ENCODE peak calls at places on chromosome 5, in five cellular contexts. X, A, U, O and P are unnamed samples. For H3K4me1, the result is how much of the 10 kb centered on the place peaks cover.

GRCh38 chr5:1648806-1649205 is 125.0 kb upstream of the LPCAT1 start:
- DNase-seq in X (peak), A (no peak), U (no peak), O (no peak), P (no peak)

GRCh38 chr5:3011764-3012017 is 260.2 kb upstream of the IRX2 start:
- DNase-seq in X (no peak), A (no peak), U (no peak), O (no peak), P (no peak)

GRCh38 chr5:80260461-80260860 is 4.6 kb upstream of the SERINC5 start:
- DNase-seq in X (no peak), A (no peak), U (no peak), O (no peak), P (no peak)

GRCh38 chr5:135065306-135066265 is 31.6 kb upstream of the PITX1 start:
- DNase-seq in X (no peak), A (peak), U (no peak), O (no peak), P (no peak)

GRCh38 chr5:160434022-160434531 is 12.4 kb downstream of the PTTG1 start:
- DNase-seq in X (peak), A (peak), U (peak), O (peak), P (no peak)

GRCh38 chr5:143134900-143135299 is 268.6 kb downstream of the NR3C1 start:
- DNase-seq in X (peak), A (no peak), U (no peak), O (peak), P (no peak)

GRCh38 chr5:168401880-168402279 is 84.4 kb upstream of the RARS1 start:
- DNase-seq in X (no peak), A (no peak), U (no peak), O (peak), P (peak)

GRCh38 chr5:87649455-87649854 is 236.7 kb upstream of the CCNH start:
- DNase-seq in X (peak), A (no peak), U (no peak), O (peak), P (peak)

GRCh38 chr5:116759860-116760644 is 185.4 kb upstream of the SEMA6A start:
- DNase-seq in X (peak), A (no peak), U (no peak), O (no peak), P (no peak)

GRCh38 chr5:176693477-176693851 is 46.2 kb downstream of the TSPAN17 start:
- DNase-seq in X (no peak), A (no peak), U (no peak), O (peak), P (no peak)

GRCh38 chr5:62671479-62671878 is 92.9 kb downstream of the LRRC70 start:
- DNase-seq in X (no peak), A (no peak), U (no peak), O (no peak), P (no peak)
- H3K4me1 ChIP-seq in X (under half), A (under half), U (under half), O (under half), P (under half)

DNA sequence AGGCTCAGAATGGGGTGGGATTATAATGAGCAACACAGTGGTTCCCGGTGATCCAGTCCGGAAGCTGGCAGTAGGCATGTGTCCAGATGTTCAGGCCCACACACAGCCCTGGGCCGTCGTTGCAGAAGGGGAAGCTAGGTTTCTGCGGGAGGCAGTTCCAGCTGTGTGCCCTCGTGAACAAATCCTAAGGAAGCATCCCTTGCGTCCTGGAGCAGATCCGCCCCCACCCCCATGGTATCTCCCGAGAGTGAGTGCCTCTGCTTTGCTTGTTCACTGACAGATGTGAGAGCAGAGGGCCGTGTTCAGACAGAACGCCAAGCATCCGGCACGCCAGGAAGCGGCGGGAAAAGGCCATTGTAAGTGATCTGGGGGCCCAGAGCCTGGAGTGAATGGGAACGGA is 104.8 kb downstream of the PDE6A start:
- DNase-seq in X (no peak), A (no peak), U (no peak), O (peak), P (no peak)
- H3K4me1 ChIP-seq in X (under half), A (under half), U (under half), O (under half), P (under half)

GRCh38 chr5:61306531-61307195 is 25.4 kb upstream of the ZSWIM6 start:
- DNase-seq in X (peak), A (no peak), U (peak), O (no peak), P (no peak)

GRCh38 chr5:61309115-61309514 is 22.9 kb upstream of the ZSWIM6 start:
- DNase-seq in X (no peak), A (no peak), U (no peak), O (no peak), P (no peak)

GRCh38 chr5:61307611-61308010 is 24.4 kb upstream of the ZSWIM6 start:
- DNase-seq in X (no peak), A (no peak), U (no peak), O (no peak), P (no peak)

GRCh38 chr5:61307196-61307590 is 24.9 kb upstream of the ZSWIM6 start:
- DNase-seq in X (no peak), A (no peak), U (no peak), O (no peak), P (no peak)

GRCh38 chr5:61308699-61309098 is 23.4 kb upstream of the ZSWIM6 start:
- DNase-seq in X (peak), A (no peak), U (no peak), O (no peak), P (no peak)
- H3K4me1 ChIP-seq in X (under half), A (half or more), U (under half), O (under half), P (half or more)

GRCh38 chr5:18745988-18746615 is 1111.8 kb downstream of the TAF11L14 start:
- DNase-seq in X (no peak), A (no peak), U (no peak), O (peak), P (peak)

GRCh38 chr5:18745591-18745987 is 1111.3 kb downstream of the TAF11L14 start:
- DNase-seq in X (no peak), A (no peak), U (no peak), O (no peak), P (peak)

GRCh38 chr5:18744441-18744840 is 1110.2 kb downstream of the TAF11L14 start:
- DNase-seq in X (no peak), A (no peak), U (no peak), O (no peak), P (no peak)

GRCh38 chr5:18742830-18743229 is 1108.6 kb downstream of the TAF11L14 start:
- DNase-seq in X (no peak), A (no peak), U (no peak), O (no peak), P (no peak)

GRCh38 chr5:18744990-18745590 is 1110.8 kb downstream of the TAF11L14 start:
- DNase-seq in X (no peak), A (no peak), U (no peak), O (no peak), P (no peak)
- H3K4me1 ChIP-seq in X (under half), A (under half), U (under half), O (under half), P (under half)